ENCODE peak calls at places on chromosome 15, in four cellular contexts. U is A549, X is epithelial cell of proximal tubule, R is left ventricle myocardium inferior. A is an unnamed sample.

GRCh38 chr15:82062479-82062878 is 16.7 kb upstream of the MEX3B start:
- DNase-seq in X (no peak), U (no peak), R (no peak), A (no peak)

GRCh38 chr15:70152070-70152480 is 54.4 kb upstream of the TLE3 start:
- DNase-seq in R (no peak), U (no peak), X (no peak), A (peak; percentile 68)

GRCh38 chr15:56832125-56832524 is 86.3 kb upstream of the TCF12 start:
- DNase-seq in R (peak; percentile 49), U (no peak), X (no peak), A (peak; percentile 43)

GRCh38 chr15:91630090-91630489 is 223.4 kb upstream of the SLCO3A1 start:
- DNase-seq in U (no peak), R (no peak), X (no peak), A (no peak)

GRCh38 chr15:56587686-56588085 is 122.7 kb upstream of the MNS1 start:
- DNase-seq in R (no peak), X (no peak), U (no peak), A (no peak)

GRCh38 chr15:37900286-37901221 is 33.9 kb upstream of the TMCO5A start:
- DNase-seq in U (peak; percentile 1), R (no peak), X (no peak), A (peak; percentile 37)

GRCh38 chr15:48176097-48176496 is 2.0 kb downstream of the MYEF2 start:
- DNase-seq in U (no peak), R (no peak), X (no peak), A (peak; percentile 17)

GRCh38 chr15:31437686-31438085 is 111.1 kb downstream of the KLF13 start:
- DNase-seq in X (no peak), U (no peak), R (no peak), A (no peak)

GRCh38 chr15:97728791-97729190 is 231.7 kb upstream of the ARRDC4 start:
- DNase-seq in X (no peak), R (peak; percentile 19), U (no peak), A (no peak)

GRCh38 chr15:72857331-72858065 is 73.9 kb upstream of the ADPGK start:
- DNase-seq in R (no peak), U (no peak), X (no peak), A (no peak)

GRCh38 chr15:48149858-48150257 is 28.2 kb downstream of the MYEF2 start:
- DNase-seq in R (no peak), U (no peak), X (no peak), A (peak; percentile 67)

GRCh38 chr15:96122077-96123027 is 208.1 kb upstream of the NR2F2 start:
- DNase-seq in U (no peak), R (no peak), X (no peak), A (peak; percentile 35)

GRCh38 chr15:40128746-40129660 is 20.3 kb upstream of the BMF start:
- DNase-seq in R (no peak), X (no peak), U (no peak), A (no peak)

GRCh38 chr15:93190238-93190637 is 101.2 kb upstream of the RGMA start:
- DNase-seq in R (no peak), U (no peak), X (no peak), A (no peak)

GRCh38 chr15:58260186-58260910 is 122.2 kb downstream of the AQP9 start:
- DNase-seq in R (peak; percentile 35), X (no peak), U (no peak), A (no peak)

GRCh38 chr15:79089890-79090486 is 592 bp downstream of the RASGRF1 start:
- DNase-seq in R (no peak), X (no peak), U (no peak), A (peak; percentile 2)

GRCh38 chr15:74245342-74245931 is 9.3 kb downstream of the CCDC33 start:
- DNase-seq in X (no peak), U (no peak), R (no peak), A (no peak)
- H3K4me3 ChIP-seq in X (no peak overlapping the region), U (no peak overlapping the region), R (peak overlapping the region; percentile 37), A (no peak overlapping the region)

GRCh38 chr15:41558400-41559238 is at the start of gene TYRO3:
- DNase-seq in U (peak; percentile 61), X (no peak), R (peak; percentile 64), A (peak; percentile 25)
- TF ChIP-seq CTCF in U (no peak), X (no peak), R (no peak), A (no peak)

GRCh38 chr15:100889359-100890058 is 9.9 kb downstream of the ALDH1A3 start:
- DNase-seq in U (no peak), R (peak; percentile 57), X (no peak), A (peak; percentile 78)
- H3K4me3 ChIP-seq in U (no peak overlapping the region), R (peak overlapping the region; percentile 24), X (peak overlapping the region; percentile 24), A (no peak overlapping the region)

DNA sequence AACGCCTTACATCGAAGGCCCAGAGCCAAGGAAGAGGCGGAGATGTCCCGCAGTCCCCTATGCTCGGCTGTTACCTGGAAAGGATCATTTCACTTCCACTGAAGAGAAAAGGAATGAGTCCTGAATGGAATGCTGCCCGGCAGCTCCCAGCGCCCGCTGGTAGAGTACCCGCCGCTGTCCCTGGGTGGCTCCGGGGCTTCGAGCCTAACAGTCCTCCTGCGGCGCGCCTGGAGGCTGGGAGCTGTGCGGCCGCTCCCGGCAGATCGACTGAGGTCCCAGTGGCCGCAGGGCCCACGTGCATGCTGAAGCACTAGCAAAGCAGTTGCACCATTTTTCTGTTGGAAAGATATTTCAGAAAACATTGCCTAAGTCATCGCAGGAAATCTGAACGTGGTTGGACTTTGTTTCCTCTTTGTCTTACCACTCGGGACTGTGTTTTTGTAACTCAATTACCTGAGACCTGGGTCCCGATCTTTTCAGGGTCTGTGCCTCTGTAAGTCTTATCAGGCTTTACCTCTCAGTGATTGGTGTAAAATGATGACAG is 984 bp downstream of the RNU6-1 start:
- DNase-seq in R (peak; percentile 50), U (no peak), X (no peak), A (peak; percentile 25)
- TF ChIP-seq CTCF in R (no peak), U (no peak), X (no peak), A (no peak)

GRCh38 chr15:83283813-83284562 is 476 bp downstream of the BNC1 start:
- DNase-seq in U (no peak), X (no peak), R (no peak), A (peak; percentile 53)
- H3K4me3 ChIP-seq in U (peak overlapping the region; percentile 40), X (peak overlapping the region; percentile 86), R (peak overlapping the region; percentile 69), A (peak overlapping the region; percentile 55)

GRCh38 chr15:36106640-36107335 is 472.6 kb upstream of the CDIN1 start:
- DNase-seq in R (no peak), X (peak; percentile 22), U (no peak), A (no peak)
- TF ChIP-seq CTCF in R (peak; percentile 11), X (no peak), U (no peak), A (no peak)

A was measured in astrocyte of the spinal cord.